ENCODE peak calls at places on chromosomes 2 and 18, in nine cellular contexts. E is psoas muscle, X is hepatocyte, L is tibial nerve, M is neural progenitor cell, S is ovary, H is endothelial cell of umbilical vein, R is coronary artery, F is IMR-90. O is an unnamed sample.

GRCh38 chr2:67082813-67083212 is 314.3 kb upstream of the ETAA1 start:
- DNase-seq in E (no peak), X (no peak), L (no peak), M (no peak), S (no peak), H (no peak), R (no peak), F (no peak), O (no peak)

GRCh38 chr2:26621469-26622199 is 19.5 kb downstream of the CIB4 start:
- DNase-seq in E (no peak), X (no peak), L (no peak), M (no peak), S (no peak), H (no peak), R (no peak), F (peak), O (no peak)

GRCh38 chr2:100928235-100928634 is 73.9 kb upstream of the RPL31 start:
- DNase-seq in E (no peak), X (no peak), L (no peak), M (no peak), S (no peak), H (no peak), R (peak), F (no peak), O (no peak)

GRCh38 chr2:176832086-176832485 is 380.5 kb upstream of the HNRNPA3 start:
- DNase-seq in E (no peak), X (no peak), L (no peak), M (no peak), S (no peak), H (no peak), R (no peak), F (no peak), O (no peak)

GRCh38 chr18:27921904-27922541 is 254.9 kb downstream of the CDH2 start:
- DNase-seq in E (no peak), X (peak), L (no peak), M (peak), S (no peak), H (no peak), R (no peak), F (peak), O (peak)

GRCh38 chr2:237227190-237227988 is 141.7 kb downstream of the COPS8 start:
- DNase-seq in E (no peak), X (no peak), L (no peak), M (no peak), S (no peak), H (peak), R (no peak), F (peak), O (no peak)

GRCh38 chr2:74735544-74735943 is 81.5 kb downstream of the SEMA4F start:
- DNase-seq in E (no peak), X (no peak), L (no peak), M (peak), S (no peak), H (peak), R (no peak), F (no peak), O (no peak)

GRCh38 chr2:230906471-230907230 is 18.4 kb downstream of the GPR55 start:
- DNase-seq in E (no peak), X (no peak), L (no peak), M (no peak), S (no peak), H (no peak), R (peak), F (no peak), O (no peak)

GRCh38 chr2:72037322-72037721 is 110.3 kb downstream of the CYP26B1 start:
- DNase-seq in E (no peak), X (no peak), L (no peak), M (no peak), S (no peak), H (no peak), R (no peak), F (no peak), O (peak)

GRCh38 chr2:43201016-43201415 is 25.4 kb downstream of the ZFP36L2 start:
- DNase-seq in E (no peak), X (no peak), L (no peak), M (no peak), S (no peak), H (no peak), R (no peak), F (no peak), O (no peak)

GRCh38 chr2:174051741-174052638 is 86.8 kb upstream of the SP3 start:
- DNase-seq in E (no peak), X (peak), L (no peak), M (peak), S (no peak), H (no peak), R (no peak), F (peak), O (no peak)

GRCh38 chr2:204019572-204020501 is 83.3 kb downstream of the ICOS start:
- DNase-seq in E (no peak), X (no peak), L (no peak), M (no peak), S (no peak), H (no peak), R (no peak), F (peak), O (peak)

GRCh38 chr2:166895243-166895642 is 7.0 kb downstream of the XIRP2 start:
- DNase-seq in E (no peak), X (no peak), L (no peak), M (no peak), S (no peak), H (no peak), R (no peak), F (no peak), O (no peak)

GRCh38 chr18:3053081-3053480 is 40.1 kb upstream of the LPIN2 start:
- DNase-seq in E (no peak), X (no peak), L (no peak), M (no peak), S (no peak), H (no peak), R (no peak), F (no peak), O (no peak)

GRCh38 chr2:168350380-168350779 is 103.0 kb upstream of the STK39 start:
- DNase-seq in E (no peak), X (no peak), L (no peak), M (no peak), S (no peak), H (peak), R (no peak), F (no peak), O (no peak)

GRCh38 chr2:10717630-10718029 is 3.8 kb upstream of the ATP6V1C2 start:
- DNase-seq in E (no peak), X (no peak), L (no peak), M (no peak), S (no peak), H (peak), R (no peak), F (peak), O (no peak)

GRCh38 chr2:211086049-211086448 is 529.6 kb downstream of the CPS1 start:
- DNase-seq in E (no peak), X (no peak), L (no peak), M (peak), S (no peak), H (no peak), R (no peak), F (no peak), O (no peak)

GRCh38 chr2:37795938-37796337 is 124.5 kb upstream of the CDC42EP3 start:
- DNase-seq in E (no peak), X (no peak), L (no peak), M (no peak), S (no peak), H (no peak), R (no peak), F (peak), O (no peak)

GRCh38 chr2:165959371-165959770 is 5.8 kb upstream of the TTC21B start:
- DNase-seq in E (no peak), X (no peak), L (no peak), M (no peak), S (no peak), H (no peak), R (no peak), F (no peak), O (no peak)

GRCh38 chr2:240596491-240596931 is 10.0 kb downstream of the CAPN10 start:
- DNase-seq in E (peak), X (no peak), L (no peak), M (no peak), S (no peak), H (no peak), R (no peak), F (no peak), O (peak)

GRCh38 chr18:32372381-32373061 is 98.2 kb downstream of the GAREM1 start:
- DNase-seq in E (no peak), X (peak), L (no peak), M (no peak), S (no peak), H (no peak), R (no peak), F (no peak), O (no peak)

GRCh38 chr2:33014268-33014667 is 67.5 kb downstream of the LTBP1 start:
- DNase-seq in E (no peak), X (no peak), L (no peak), M (no peak), S (no peak), H (no peak), R (no peak), F (no peak), O (no peak)

GRCh38 chr2:33011406-33011805 is 64.7 kb downstream of the LTBP1 start:
- DNase-seq in E (no peak), X (no peak), L (no peak), M (no peak), S (no peak), H (no peak), R (no peak), F (no peak), O (no peak)

GRCh38 chr2:33015421-33016142 is 68.8 kb downstream of the LTBP1 start:
- DNase-seq in E (no peak), X (peak), L (no peak), M (no peak), S (no peak), H (no peak), R (no peak), F (peak), O (no peak)

GRCh38 chr2:33011941-33012340 is 65.2 kb downstream of the LTBP1 start:
- DNase-seq in E (no peak), X (no peak), L (no peak), M (no peak), S (no peak), H (no peak), R (no peak), F (no peak), O (no peak)

DNA sequence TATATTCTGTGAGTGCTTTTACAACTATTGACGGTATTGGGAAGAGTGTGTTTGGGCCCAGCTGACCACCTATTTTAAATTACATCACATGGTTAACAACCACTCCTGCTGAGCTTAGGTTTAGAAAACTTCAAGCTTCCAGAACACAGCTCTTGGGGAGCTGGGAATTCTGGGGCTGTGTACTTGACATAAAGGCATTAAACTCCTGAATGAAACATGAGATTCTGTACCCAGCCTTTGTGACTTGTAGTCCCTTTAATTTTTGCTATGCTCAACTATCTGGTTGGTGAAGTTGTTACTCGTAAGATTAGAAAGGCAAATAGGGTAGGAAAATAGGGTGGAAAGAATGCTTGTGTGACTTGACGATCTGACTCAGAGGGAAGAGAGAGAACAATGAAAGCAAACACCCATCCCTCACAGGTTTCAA is 66.9 kb downstream of the LTBP1 start:
- DNase-seq in E (no peak), X (no peak), L (no peak), M (no peak), S (no peak), H (peak), R (no peak), F (peak), O (no peak)
- H3K27ac ChIP-seq in E (peak), X (peak), L (no peak), M (peak), S (no peak), H (peak), R (no peak), F (peak), O (no peak)

DNA sequence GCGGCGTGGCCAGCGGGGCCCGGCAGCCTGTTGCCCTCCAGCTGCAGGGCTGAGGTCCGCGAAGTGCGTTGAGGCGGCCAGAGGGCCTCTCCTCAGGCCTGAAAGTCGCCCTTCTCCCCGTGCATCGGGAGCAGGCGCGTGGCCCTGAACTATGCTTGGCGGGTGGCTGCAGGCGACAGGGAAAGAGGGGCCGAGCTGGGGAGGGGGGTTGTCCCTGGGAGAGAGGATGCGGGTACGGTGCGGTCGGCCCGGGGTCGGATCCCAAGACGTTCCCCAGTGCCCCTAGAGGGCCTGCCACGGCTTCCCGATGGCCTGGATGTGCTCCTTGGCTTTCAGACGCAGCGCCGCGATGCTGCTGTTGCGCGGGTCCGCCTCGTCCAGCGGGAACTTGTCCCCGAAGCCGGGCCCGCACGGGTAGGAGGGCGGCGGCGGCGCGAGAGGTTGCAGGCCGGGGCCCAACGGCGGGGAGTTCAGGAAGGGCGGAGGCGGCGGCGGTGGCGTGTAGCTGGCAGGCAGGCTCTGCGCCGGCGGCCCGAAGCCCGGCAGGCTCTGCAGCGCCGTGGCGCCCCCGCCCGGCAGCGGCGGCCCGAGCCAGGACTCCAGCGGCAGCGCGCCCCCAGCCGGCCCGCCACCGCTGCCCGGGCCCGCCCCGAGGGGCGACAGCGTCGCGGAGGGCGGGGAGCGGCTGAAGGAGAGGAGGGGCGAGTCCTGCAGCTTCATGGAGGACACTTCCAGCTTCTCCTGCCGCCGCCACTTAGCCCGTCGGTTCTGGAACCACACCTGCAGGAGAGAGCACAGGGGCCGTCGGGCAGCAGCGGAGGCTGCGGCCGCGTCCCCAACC is 4.3 kb downstream of the RAX start:
- DNase-seq in E (no peak), X (peak), L (no peak), M (peak), S (no peak), H (no peak), R (no peak), F (no peak), O (no peak)
- H3K4me3 ChIP-seq in E (peak), X (peak), L (no peak), M (peak), S (no peak), H (no peak), R (peak), F (peak), O (no peak)

GRCh38 chr2:9312591-9312990 is 106.0 kb downstream of the ASAP2 start:
- DNase-seq in E (no peak), X (no peak), L (no peak), M (no peak), S (no peak), H (no peak), R (no peak), F (no peak), O (no peak)

GRCh38 chr2:9310390-9310789 is 103.8 kb downstream of the ASAP2 start:
- DNase-seq in E (peak), X (peak), L (peak), M (no peak), S (peak), H (peak), R (peak), F (peak), O (no peak)

GRCh38 chr2:9313443-9313842 is 106.8 kb downstream of the ASAP2 start:
- DNase-seq in E (no peak), X (no peak), L (no peak), M (no peak), S (no peak), H (no peak), R (no peak), F (peak), O (no peak)

GRCh38 chr2:9310827-9311226 is 104.2 kb downstream of the ASAP2 start:
- DNase-seq in E (no peak), X (no peak), L (no peak), M (no peak), S (no peak), H (no peak), R (no peak), F (no peak), O (no peak)

GRCh38 chr2:9311488-9311887 is 104.9 kb downstream of the ASAP2 start:
- DNase-seq in E (peak), X (no peak), L (peak), M (no peak), S (peak), H (no peak), R (peak), F (peak), O (no peak)
- H3K27ac ChIP-seq in E (peak), X (no peak), L (peak), M (no peak), S (no peak), H (no peak), R (peak), F (peak), O (peak)

DNA sequence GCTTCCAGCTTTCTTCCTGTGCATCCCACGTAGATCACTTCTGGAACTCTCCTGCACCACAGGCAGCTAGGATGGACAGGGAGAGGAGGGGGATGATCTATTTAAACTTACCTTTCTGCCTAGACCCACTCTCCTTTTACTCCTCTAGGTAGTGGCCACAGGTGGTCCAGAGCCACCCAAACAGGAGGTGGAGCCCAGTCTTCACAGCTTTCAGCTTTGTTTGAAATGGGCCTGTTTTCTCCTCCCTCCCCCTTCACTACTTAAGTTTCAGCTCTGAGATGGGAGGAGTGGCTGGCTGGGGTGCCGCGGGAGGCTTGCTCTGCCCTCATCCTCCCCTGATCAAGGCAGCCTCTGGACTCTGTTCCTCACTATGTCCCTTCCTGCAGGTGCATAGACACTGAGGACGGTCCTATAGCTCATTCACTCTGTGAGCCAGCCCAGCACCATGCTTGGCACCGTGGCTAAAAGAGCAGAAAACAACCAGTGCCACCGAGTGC is 12.6 kb upstream of the CELF4 start:
- DNase-seq in E (no peak), X (no peak), L (no peak), M (no peak), S (no peak), H (no peak), R (no peak), F (no peak), O (no peak)
- H3K4me3 ChIP-seq in E (no peak), X (no peak), L (no peak), M (no peak), S (no peak), H (no peak), R (no peak), F (no peak), O (no peak)

GRCh38 chr2:157789161-157789720 is 86.9 kb downstream of the ACVR1 start:
- DNase-seq in E (no peak), X (no peak), L (no peak), M (no peak), S (no peak), H (peak), R (no peak), F (peak), O (no peak)

GRCh38 chr2:157793053-157793612 is 83.0 kb downstream of the ACVR1 start:
- DNase-seq in E (no peak), X (no peak), L (no peak), M (no peak), S (no peak), H (no peak), R (no peak), F (no peak), O (no peak)

GRCh38 chr2:157789933-157790511 is 86.1 kb downstream of the ACVR1 start:
- DNase-seq in E (peak), X (no peak), L (no peak), M (peak), S (no peak), H (no peak), R (no peak), F (no peak), O (no peak)

GRCh38 chr2:157790780-157791179 is 85.3 kb downstream of the ACVR1 start:
- DNase-seq in E (no peak), X (no peak), L (no peak), M (no peak), S (no peak), H (no peak), R (no peak), F (no peak), O (no peak)

DNA sequence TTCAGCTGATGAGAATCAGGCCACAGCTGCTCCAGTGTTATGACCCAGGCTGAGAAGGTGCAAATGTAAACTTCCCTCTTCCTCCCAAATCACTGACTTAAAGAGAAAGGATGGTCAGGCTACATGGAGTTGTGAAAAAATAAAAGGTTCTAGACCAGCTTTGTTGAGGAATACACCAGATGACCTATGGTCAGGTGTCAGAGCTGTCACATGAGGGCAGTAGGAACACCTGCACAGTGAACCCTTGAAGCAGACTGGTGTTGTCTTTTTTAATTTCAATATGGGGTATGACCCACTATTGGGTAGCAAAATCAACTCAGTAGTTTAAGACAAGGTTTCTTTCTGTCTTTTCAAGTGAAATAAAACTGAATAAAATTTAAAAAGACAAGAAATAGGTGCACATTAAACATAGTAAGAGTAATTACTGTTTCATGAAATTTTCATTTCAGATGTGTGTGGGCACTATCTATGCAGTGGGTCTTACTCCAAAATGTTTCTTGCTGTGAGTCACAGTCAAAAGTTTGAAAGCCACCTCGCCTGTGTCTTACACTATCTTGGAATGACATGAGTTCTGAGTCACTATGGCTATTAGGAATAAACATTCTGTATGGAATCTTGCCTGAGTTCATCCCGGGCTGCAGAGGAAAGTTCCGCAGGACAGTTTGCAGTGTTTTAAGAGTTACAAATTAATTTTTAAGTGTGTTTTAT is 83.6 kb downstream of the ACVR1 start:
- DNase-seq in E (no peak), X (no peak), L (no peak), M (no peak), S (no peak), H (peak), R (no peak), F (peak), O (no peak)
- H3K27ac ChIP-seq in E (peak), X (no peak), L (no peak), M (no peak), S (no peak), H (no peak), R (peak), F (peak), O (no peak)

O was measured in RWPE2.